ENCODE peak calls at places on chromosomes 1 and 21, in five cellular contexts. D is CD8-positive, alpha-beta T cell; O is lower lobe of right lung; M is hepatocyte; P is uterus. A is an unnamed sample.

GRCh38 chr1:22953392-22954141 is 19.1 kb downstream of the LACTBL1 start:
- DNase-seq in D (no peak), O (no peak), M (no peak), P (no peak), A (no peak)

GRCh38 chr1:13706058-13706457 is 6.1 kb downstream of the PRDM2 start:
- DNase-seq in D (no peak), O (no peak), M (no peak), P (no peak), A (no peak)

GRCh38 chr1:50977575-50978143 is 7.6 kb downstream of the CDKN2C start:
- DNase-seq in D (no peak), O (peak; percentile 76), M (peak; percentile 41), P (peak; percentile 49), A (peak; percentile 57)

GRCh38 chr1:69673301-69673700 is 105.6 kb downstream of the LRRC7 start:
- DNase-seq in D (no peak), O (no peak), M (no peak), P (no peak), A (no peak)

GRCh38 chr1:210236840-210237409 is 4.3 kb downstream of the SERTAD4 start:
- DNase-seq in D (no peak), O (no peak), M (peak; percentile 69), P (peak; percentile 77), A (peak; percentile 68)

GRCh38 chr1:211939876-211940468 is 95.4 kb downstream of the INTS7 start:
- DNase-seq in D (no peak), O (no peak), M (no peak), P (no peak), A (no peak)

GRCh38 chr1:26318338-26319064 is 743 bp downstream of the CD52 start:
- DNase-seq in D (no peak), O (peak; percentile 72), M (no peak), P (no peak), A (no peak)

GRCh38 chr1:51705035-51705434 is 88.1 kb downstream of the OSBPL9 start:
- DNase-seq in D (no peak), O (no peak), M (no peak), P (no peak), A (no peak)

GRCh38 chr1:92927870-92928269 is 33.4 kb downstream of the DIPK1A start:
- DNase-seq in D (no peak), O (no peak), M (no peak), P (no peak), A (no peak)

GRCh38 chr1:54810144-54810942 is 9.2 kb upstream of the TTC22 start:
- DNase-seq in D (peak; percentile 46), O (peak; percentile 65), M (peak; percentile 84), P (peak; percentile 65), A (peak; percentile 42)

GRCh38 chr1:228272831-228273571 is 65.2 kb downstream of the OBSCN start:
- DNase-seq in D (no peak), O (peak; percentile 34), M (no peak), P (no peak), A (no peak)

GRCh38 chr1:41957568-41957967 is 38.8 kb upstream of the HIVEP3 start:
- DNase-seq in D (no peak), O (no peak), M (no peak), P (no peak), A (no peak)

GRCh38 chr1:36864182-36865079 is 169.9 kb downstream of the GRIK3 start:
- DNase-seq in D (no peak), O (peak; percentile 28), M (no peak), P (no peak), A (no peak)

GRCh38 chr21:39809936-39810335 is 57.3 kb upstream of the PCP4 start:
- DNase-seq in D (no peak), O (no peak), M (no peak), P (no peak), A (no peak)

GRCh38 chr1:145757420-145757819 is 38.1 kb downstream of the CD160 start:
- DNase-seq in D (no peak), O (no peak), M (no peak), P (no peak), A (no peak)

GRCh38 chr1:111976332-111976731 is 13.1 kb downstream of the KCND3 start:
- DNase-seq in D (no peak), O (no peak), M (no peak), P (no peak), A (no peak)

GRCh38 chr1:61604684-61605083 is 120.3 kb downstream of the TM2D1 start:
- DNase-seq in D (no peak), O (no peak), M (no peak), P (no peak), A (no peak)

GRCh38 chr1:13675222-13675621 is 24.8 kb upstream of the PRDM2 start:
- DNase-seq in D (no peak), O (no peak), M (no peak), P (no peak), A (no peak)

GRCh38 chr1:55310517-55310927 is 95.4 kb upstream of the USP24 start:
- DNase-seq in D (no peak), O (no peak), M (peak; percentile 51), P (no peak), A (no peak)

GRCh38 chr1:55472115-55472514 is 257.0 kb upstream of the USP24 start:
- DNase-seq in D (no peak), O (no peak), M (no peak), P (no peak), A (no peak)

GRCh38 chr21:35366348-35367085 is 317.4 kb upstream of the RUNX1 start:
- DNase-seq in D (no peak), O (no peak), M (peak; percentile 45), P (no peak), A (no peak)

GRCh38 chr1:50156241-50157010 is 47.7 kb downstream of the ELAVL4 start:
- DNase-seq in D (no peak), O (no peak), M (no peak), P (no peak), A (no peak)

GRCh38 chr1:196148367-196148970 is 459.8 kb downstream of the KCNT2 start:
- DNase-seq in D (no peak), O (no peak), M (peak; percentile 22), P (no peak), A (no peak)

GRCh38 chr1:173043253-173043652 is 7.5 kb downstream of the TNFSF18 start:
- DNase-seq in D (no peak), O (no peak), M (no peak), P (no peak), A (no peak)

GRCh38 chr1:194184974-194185373 is 998.6 kb upstream of the B3GALT2 start:
- DNase-seq in D (no peak), O (no peak), M (no peak), P (no peak), A (no peak)

GRCh38 chr1:161088587-161089110 is 709 bp downstream of the NECTIN4 start:
- DNase-seq in D (no peak), O (no peak), M (no peak), P (no peak), A (no peak)

GRCh38 chr1:229068266-229069043 is 202.5 kb upstream of the RAB4A start:
- DNase-seq in D (no peak), O (peak; percentile 69), M (no peak), P (no peak), A (no peak)

GRCh38 chr21:31665397-31665796 is 5.9 kb downstream of the SOD1 start:
- DNase-seq in D (no peak), O (no peak), M (no peak), P (no peak), A (no peak)

GRCh38 chr1:233607252-233608119 is 6.4 kb upstream of the KCNK1 start:
- DNase-seq in D (no peak), O (no peak), M (no peak), P (no peak), A (no peak)

GRCh38 chr1:53362851-53363642 is 35.2 kb upstream of the LRP8 start:
- DNase-seq in D (no peak), O (no peak), M (no peak), P (peak; percentile 7), A (no peak)

GRCh38 chr1:40625076-40625475 is 40.4 kb downstream of the RIMS3 start:
- DNase-seq in D (no peak), O (no peak), M (peak; percentile 33), P (no peak), A (no peak)

GRCh38 chr1:81220614-81221071 is 580.1 kb upstream of the ADGRL2 start:
- DNase-seq in D (no peak), O (peak; percentile 32), M (no peak), P (no peak), A (no peak)

GRCh38 chr21:46081022-46081861 is 16.7 kb upstream of the COL6A2 start:
- DNase-seq in D (no peak), O (peak; percentile 31), M (peak; percentile 6), P (peak; percentile 26), A (no peak)

GRCh38 chr21:37561506-37561905 is 194.9 kb downstream of the DYRK1A start:
- DNase-seq in D (no peak), O (no peak), M (no peak), P (no peak), A (no peak)

DNA sequence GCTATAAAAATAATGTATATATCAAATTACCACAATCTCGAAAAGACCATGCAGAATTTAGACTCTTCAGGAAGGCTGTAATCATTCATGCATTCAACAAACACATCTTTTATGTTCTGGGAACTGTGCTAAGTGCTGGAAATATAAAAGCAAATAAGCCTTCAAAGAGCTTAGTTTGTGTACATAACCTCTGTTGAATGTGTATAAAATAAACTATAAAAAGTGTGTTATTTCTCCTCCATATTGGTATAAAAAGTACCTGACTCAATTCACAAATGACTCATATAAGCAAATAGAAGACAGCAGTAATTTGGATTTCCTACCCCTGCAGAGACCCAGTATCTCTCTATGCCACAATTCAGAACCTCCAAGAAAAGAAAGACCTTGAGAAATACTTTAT is 36.8 kb downstream of the RAB3GAP2 start:
- DNase-seq in D (no peak), O (no peak), M (no peak), P (no peak), A (no peak)
- H3K27ac ChIP-seq in D (no peak overlapping the region), O (no peak overlapping the region), M (no peak overlapping the region), P (no peak overlapping the region), A (no peak overlapping the region)

GRCh38 chr1:224358288-224358687 is 1.6 kb downstream of the CNIH4 start:
- DNase-seq in D (no peak), O (peak; percentile 70), M (no peak), P (no peak), A (no peak)
- H3K27ac ChIP-seq in D (no peak overlapping the region), O (peak overlapping the region; percentile 91), M (peak overlapping the region; percentile 84), P (peak overlapping the region; percentile 23), A (no peak overlapping the region)

GRCh38 chr21:33473344-33473743 is 6.4 kb downstream of the TMEM50B start:
- DNase-seq in D (no peak), O (no peak), M (no peak), P (no peak), A (no peak)

DNA sequence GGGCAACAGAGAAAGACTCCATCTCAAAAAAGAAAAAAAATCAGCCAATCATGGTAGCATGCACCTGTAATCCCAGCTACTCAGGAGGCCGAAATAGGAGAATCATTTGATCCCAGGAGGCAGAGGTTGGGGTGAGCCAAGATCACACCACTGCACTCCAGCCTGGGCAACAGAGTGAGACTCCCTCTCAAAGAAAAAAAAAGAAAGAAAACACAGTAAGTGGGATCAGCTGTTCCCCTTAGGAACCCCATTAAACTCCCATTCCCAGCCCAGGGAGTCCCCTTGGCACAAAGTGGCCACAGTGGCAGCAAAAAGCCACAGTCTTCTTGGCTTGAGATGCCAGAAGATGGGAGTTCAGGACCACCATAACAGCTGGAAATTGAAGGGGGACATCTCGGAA is 9.1 kb downstream of the TMEM50B start:
- DNase-seq in D (no peak), O (no peak), M (no peak), P (no peak), A (no peak)
- H3K27ac ChIP-seq in D (no peak overlapping the region), O (no peak overlapping the region), M (no peak overlapping the region), P (no peak overlapping the region), A (no peak overlapping the region)

DNA sequence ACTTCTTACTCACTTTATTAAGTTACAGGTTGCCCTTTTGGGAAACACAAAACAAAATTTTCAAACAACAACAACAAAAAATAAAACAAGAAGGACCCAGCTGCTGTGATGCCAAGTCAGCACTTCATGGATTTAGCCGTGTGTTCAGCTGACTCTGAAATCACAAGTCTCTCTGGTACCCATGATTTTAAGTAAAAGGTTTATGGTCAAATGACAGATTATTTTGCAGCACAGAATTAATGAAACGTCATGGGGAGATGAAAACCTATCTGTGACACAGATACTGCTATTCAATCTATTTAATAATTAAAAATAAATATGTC is 7.1 kb downstream of the AJAP1 start:
- DNase-seq in D (no peak), O (no peak), M (no peak), P (no peak), A (no peak)
- H3K27ac ChIP-seq in D (no peak overlapping the region), O (no peak overlapping the region), M (no peak overlapping the region), P (no peak overlapping the region), A (peak overlapping the region; percentile 39)